ENCODE peak calls at places on chromosomes 2 and 18, in nine cellular contexts. Y is right atrium auricular region; T is activated CD4-positive, alpha-beta T cell treated with anti-CD3 and anti-CD28 coated beads, Interleukin-2, amount 50 U/mL, for 4 hours; D is PC-9; F is GM19239; L is body of pancreas; O is CD4-positive, alpha-beta T cell; Q is H54; U is brain microvascular endothelial cell. B is an unnamed sample.

GRCh38 chr2:201158111-201158929 is 24.6 kb upstream of the CASP10 start:
- DNase-seq in F (peak; percentile 63), Q (peak; percentile 61), D (peak; percentile 63), O (peak; percentile 43), Y (peak; percentile 76), U (peak; percentile 78), T (peak; percentile 50), L (peak; percentile 70), B (peak; percentile 77)

GRCh38 chr2:33788044-33788443 is 188.9 kb upstream of the FAM98A start:
- DNase-seq in U (no peak), D (no peak), Q (no peak), T (no peak), F (no peak), L (no peak), Y (no peak), O (no peak), B (no peak)

GRCh38 chr2:217864960-217865359 is 137.8 kb downstream of the TNS1 start:
- DNase-seq in Q (no peak), L (no peak), U (no peak), O (no peak), F (peak; percentile 17), Y (no peak), D (no peak), T (no peak), B (peak; percentile 77)

GRCh38 chr2:216292475-216292874 is 79.8 kb downstream of the MARCHF4 start:
- DNase-seq in D (no peak), O (no peak), U (no peak), T (no peak), L (no peak), F (no peak), Q (no peak), Y (no peak), B (no peak)

GRCh38 chr2:228065686-228066085 is 115.8 kb downstream of the SPHKAP start:
- DNase-seq in L (no peak), U (no peak), D (no peak), F (no peak), Y (no peak), T (no peak), O (no peak), Q (no peak), B (no peak)

GRCh38 chr2:200308421-200309295 is 2.2 kb downstream of the SPATS2L start:
- DNase-seq in U (no peak), Y (no peak), Q (no peak), T (no peak), O (no peak), L (no peak), F (no peak), D (no peak), B (no peak)

GRCh38 chr18:14975431-14975830 is 227.5 kb downstream of the ANKRD30B start:
- DNase-seq in O (no peak), L (no peak), D (no peak), Y (peak; percentile 11), F (no peak), Q (no peak), U (no peak), T (no peak), B (no peak)

GRCh38 chr2:101064868-101065549 is 62.9 kb downstream of the RPL31 start:
- DNase-seq in Q (peak; percentile 53), T (no peak), D (peak; percentile 76), O (no peak), F (no peak), L (peak; percentile 41), Y (no peak), U (peak; percentile 40), B (peak; percentile 11)

GRCh38 chr2:135667045-135667444 is 74.6 kb upstream of the UBXN4 start:
- DNase-seq in F (no peak), Y (no peak), U (no peak), O (no peak), L (no peak), Q (no peak), T (no peak), D (no peak), B (no peak)

GRCh38 chr2:108958002-108958401 is 31.0 kb downstream of the EDAR start:
- DNase-seq in O (no peak), T (no peak), Q (no peak), D (no peak), F (no peak), Y (no peak), L (no peak), U (no peak), B (no peak)

GRCh38 chr2:241901500-241902351 is 32.2 kb downstream of the RTP5 start:
- DNase-seq in L (peak; percentile 51), T (no peak), Y (no peak), O (no peak), D (peak; percentile 21), F (no peak), Q (no peak), U (no peak), B (no peak)

GRCh38 chr2:69380072-69380917 is 6.7 kb downstream of the GFPT1 start:
- DNase-seq in F (no peak), U (no peak), L (no peak), T (no peak), O (no peak), Y (no peak), D (peak; percentile 44), Q (no peak), B (no peak)

GRCh38 chr18:32674491-32674890 is 98.3 kb downstream of the KLHL14 start:
- DNase-seq in L (no peak), Q (no peak), D (no peak), U (no peak), T (no peak), O (no peak), Y (no peak), F (no peak), B (no peak)

GRCh38 chr2:204665244-204665643 is 120.0 kb downstream of the PARD3B start:
- DNase-seq in Q (peak; percentile 4), T (no peak), O (no peak), F (no peak), D (peak; percentile 68), L (no peak), U (peak; percentile 58), Y (no peak), B (no peak)

GRCh38 chr2:127636248-127637235 is 9.4 kb upstream of the GPR17 start:
- DNase-seq in F (no peak), T (no peak), U (no peak), O (no peak), L (no peak), Y (no peak), D (no peak), Q (no peak), B (no peak)

GRCh38 chr2:127968610-127969339 is 59.1 kb downstream of the SAP130 start:
- DNase-seq in T (no peak), Q (no peak), U (no peak), D (no peak), L (no peak), O (no peak), Y (no peak), F (no peak), B (no peak)

GRCh38 chr18:987325-988186 is 82.9 kb downstream of the ADCYAP1 start:
- DNase-seq in U (peak; percentile 58), F (no peak), Q (no peak), T (no peak), Y (no peak), O (no peak), L (no peak), D (peak; percentile 70), B (no peak)

GRCh38 chr2:221176666-221177065 is 395.4 kb downstream of the EPHA4 start:
- DNase-seq in D (no peak), L (no peak), F (no peak), Y (no peak), Q (no peak), O (no peak), U (no peak), T (no peak), B (no peak)

GRCh38 chr2:164369416-164369815 is 251.9 kb downstream of the GRB14 start:
- DNase-seq in O (no peak), L (no peak), Y (no peak), Q (no peak), F (no peak), U (peak; percentile 43), D (no peak), T (no peak), B (no peak)

GRCh38 chr2:239012936-239013669 is 165.2 kb downstream of the TWIST2 start:
- DNase-seq in L (no peak), O (no peak), Q (no peak), Y (no peak), D (no peak), T (no peak), F (no peak), U (no peak), B (no peak)

B was measured in stimulated activated naive B cell treated with anti-CD40 and anti-IgM and Interleukin-4, amounts not matched to agents 10 μg/mL and 1 μg/mL and 100 μg/mL, for 72 hours.